ENCODE peak calls at places on chromosomes 11 and 22, in seven cellular contexts. U is AG09309, T is epithelial cell of esophagus, V is glutamatergic neuron, B is left lung, S is right lobe of liver, I is bronchial epithelial cell. A is an unnamed sample.

GRCh38 chr11:78190871-78191538 is 2.3 kb downstream of the USP35 start:
- DNase-seq in V (no peak), T (no peak), U (no peak), B (no peak), I (no peak), S (no peak), A (no peak)

GRCh38 chr11:124879999-124880611 is 14.9 kb downstream of the ROBO3 start:
- DNase-seq in B (no peak), T (no peak), U (no peak), I (no peak), S (peak), V (no peak), A (no peak)

GRCh38 chr11:2178906-2179494 is 7.4 kb upstream of the TH start:
- DNase-seq in T (peak), I (peak), U (no peak), S (no peak), B (no peak), V (no peak), A (peak)

GRCh38 chr11:76371170-76371569 is 9.8 kb downstream of the THAP12 start:
- DNase-seq in V (no peak), U (peak), B (no peak), S (no peak), I (peak), T (peak), A (peak)

GRCh38 chr22:49963647-49964026 is 3.1 kb downstream of the PIM3 start:
- DNase-seq in B (no peak), V (no peak), I (no peak), S (peak), U (no peak), T (no peak), A (no peak)

GRCh38 chr11:30107899-30108298 is 91.1 kb upstream of the KCNA4 start:
- DNase-seq in V (no peak), U (peak), T (peak), S (no peak), I (peak), B (no peak), A (peak)

GRCh38 chr11:112902411-112903011 is 58.7 kb upstream of the NCAM1 start:
- DNase-seq in S (no peak), B (no peak), V (no peak), I (no peak), T (no peak), U (no peak), A (no peak)

GRCh38 chr22:21012446-21013407 is 2.2 kb upstream of the P2RX6 start:
- DNase-seq in I (no peak), S (no peak), V (no peak), U (no peak), B (peak), T (no peak), A (no peak)

GRCh38 chr11:73311394-73311869 is 3.4 kb downstream of the ARHGEF17 start:
- DNase-seq in T (no peak), V (no peak), S (no peak), U (no peak), B (peak), I (no peak), A (no peak)

GRCh38 chr11:91664521-91664920 is 560.1 kb upstream of the FAT3 start:
- DNase-seq in S (no peak), V (no peak), I (no peak), T (no peak), U (no peak), B (no peak), A (peak)

GRCh38 chr11:35391922-35392813 is 27.2 kb downstream of the SLC1A2 start:
- DNase-seq in T (peak), U (peak), V (peak), I (peak), B (peak), S (peak), A (peak)

GRCh38 chr11:131867457-131868257 is 497.2 kb downstream of the NTM start:
- DNase-seq in B (no peak), V (peak), S (peak), U (peak), I (peak), T (peak), A (peak)

GRCh38 chr11:420054-420910 is 5.5 kb upstream of the SIGIRR start:
- DNase-seq in T (no peak), U (no peak), B (peak), S (no peak), V (no peak), I (no peak), A (no peak)

GRCh38 chr11:57161351-57161750 is 20.4 kb upstream of the LRRC55 start:
- DNase-seq in U (no peak), S (no peak), I (no peak), T (no peak), V (no peak), B (no peak), A (no peak)

GRCh38 chr11:19978668-19979518 is 181.4 kb downstream of the DBX1 start:
- DNase-seq in U (peak), V (no peak), B (no peak), T (peak), S (no peak), I (peak), A (peak)

GRCh38 chr11:33827206-33827605 is 52.9 kb upstream of the FBXO3 start:
- DNase-seq in S (no peak), V (no peak), T (no peak), I (no peak), B (no peak), U (no peak), A (no peak)

GRCh38 chr11:64146036-64146943 is 19.6 kb downstream of the MACROD1 start:
- DNase-seq in V (peak), I (peak), T (peak), S (no peak), U (no peak), B (no peak), A (peak)

GRCh38 chr22:39617761-39618757 is 47.5 kb downstream of the CACNA1I start:
- DNase-seq in B (peak), T (no peak), U (no peak), S (no peak), V (no peak), I (no peak), A (no peak)

GRCh38 chr11:110712643-110713468 is 619 bp upstream of the ARHGAP20 start:
- DNase-seq in U (no peak), I (peak), T (peak), S (peak), V (peak), B (no peak), A (no peak)

GRCh38 chr22:37121887-37122591 is 12.5 kb upstream of the TMPRSS6 start:
- DNase-seq in U (no peak), I (peak), V (no peak), T (peak), B (no peak), S (no peak), A (peak)

GRCh38 chr11:126332221-126332711 is 23.2 kb upstream of the ST3GAL4 start:
- DNase-seq in S (no peak), U (peak), V (no peak), B (no peak), T (peak), I (peak), A (peak)

GRCh38 chr11:22920939-22921565 is 60.8 kb upstream of the CCDC179 start:
- DNase-seq in T (peak), I (peak), U (peak), B (no peak), S (no peak), V (no peak), A (peak)

GRCh38 chr11:68950268-68950667 is 30.5 kb downstream of the MRGPRD start:
- DNase-seq in V (no peak), U (no peak), T (peak), B (no peak), I (peak), S (no peak), A (peak)

GRCh38 chr11:68549789-68550484 is 89.4 kb downstream of the PPP6R3 start:
- DNase-seq in U (peak), V (no peak), B (no peak), S (no peak), T (no peak), I (no peak), A (no peak)

GRCh38 chr11:71283960-71284359 is 31.6 kb upstream of the SHANK2 start:
- DNase-seq in U (no peak), B (peak), S (no peak), V (no peak), T (peak), I (peak), A (no peak)

GRCh38 chr11:131033151-131033651 is 116.9 kb upstream of the SNX19 start:
- DNase-seq in V (no peak), I (peak), T (peak), B (no peak), S (no peak), U (peak), A (peak)

GRCh38 chr11:3135491-3136440 is 29.3 kb downstream of the OSBPL5 start:
- DNase-seq in U (no peak), S (no peak), B (peak), I (no peak), T (no peak), V (peak), A (no peak)

GRCh38 chr11:57482782-57483569 is 22.6 kb downstream of the RTN4RL2 start:
- DNase-seq in S (no peak), T (peak), I (no peak), B (peak), U (no peak), V (peak), A (no peak)

GRCh38 chr22:35761037-35761436 is 43.4 kb downstream of the APOL5 start:
- DNase-seq in T (peak), B (no peak), I (no peak), V (no peak), U (no peak), S (no peak), A (peak)
- TF ChIP-seq CTCF in T (peak), B (no peak), I (no peak), V (no peak), U (peak), S (peak), A (peak)

DNA sequence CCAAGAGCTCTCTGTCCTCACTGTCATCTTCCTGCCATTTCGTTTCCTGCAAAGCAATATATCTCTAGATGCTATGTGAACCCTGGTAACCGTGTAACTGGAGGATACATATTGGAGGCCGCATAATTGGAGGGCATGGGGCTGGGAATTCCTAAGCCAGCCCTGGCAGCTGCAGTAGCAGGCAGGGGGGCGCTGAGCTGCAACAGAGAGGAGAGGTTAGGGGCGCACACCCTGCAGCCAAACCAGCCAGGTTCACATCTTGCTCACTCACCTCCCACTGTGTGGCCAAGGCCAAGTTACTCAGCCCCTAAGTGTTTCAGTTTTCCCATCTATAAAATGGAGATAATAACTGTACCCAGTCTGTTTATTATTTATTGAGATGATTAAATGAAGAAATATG is 39.9 kb upstream of the ZBTB16 start:
- DNase-seq in I (no peak), U (no peak), S (no peak), T (no peak), B (no peak), V (no peak), A (no peak)
- TF ChIP-seq CTCF in I (no peak), U (no peak), S (no peak), T (no peak), B (no peak), V (no peak), A (no peak)

GRCh38 chr22:27715078-27715477 is 86.5 kb downstream of the MN1 start:
- DNase-seq in U (no peak), T (no peak), B (peak), S (no peak), I (no peak), V (no peak), A (no peak)
- TF ChIP-seq CTCF in U (no peak), T (peak), B (no peak), S (no peak), I (peak), V (no peak), A (no peak)

DNA sequence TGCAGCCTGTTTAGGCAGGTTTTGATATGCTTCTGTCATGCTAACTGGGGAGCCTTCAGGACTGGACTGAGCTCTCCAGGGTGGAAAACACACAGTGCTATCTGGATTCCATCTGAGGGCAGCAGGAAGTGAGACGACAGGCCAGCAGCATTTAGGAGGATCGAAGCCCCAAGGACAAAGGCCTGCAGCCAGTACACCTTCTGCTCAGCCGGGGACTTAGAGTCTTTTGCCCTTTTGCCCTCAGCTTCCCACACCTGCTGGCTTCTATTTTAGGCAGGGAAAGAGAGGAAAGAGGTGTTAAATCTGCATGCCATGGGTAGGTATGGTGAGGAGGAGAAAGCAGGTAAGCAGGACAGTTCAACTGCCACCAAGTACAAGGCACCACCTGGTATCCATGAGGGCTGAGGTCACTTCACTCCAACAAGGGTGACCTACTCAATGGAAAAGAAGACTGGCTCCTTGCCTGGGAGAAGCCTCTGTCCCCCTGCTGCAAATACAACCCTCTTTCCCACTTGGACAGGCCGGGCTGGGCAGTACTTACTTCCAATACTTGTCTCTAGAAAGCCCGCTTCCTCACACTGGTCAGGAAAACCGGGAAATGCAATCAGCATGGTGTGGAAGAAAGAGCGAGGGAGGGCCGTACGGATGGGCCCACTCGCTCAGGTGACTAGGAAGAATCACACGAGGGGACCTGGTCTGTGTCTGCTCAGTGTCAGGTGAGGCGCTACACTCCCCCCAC is 12.3 kb downstream of the LARGE2 start:
- DNase-seq in B (no peak), I (peak), V (no peak), T (peak), S (peak), U (no peak), A (no peak)
- TF ChIP-seq CTCF in B (no peak), I (no peak), V (no peak), T (no peak), S (no peak), U (no peak), A (no peak)

DNA sequence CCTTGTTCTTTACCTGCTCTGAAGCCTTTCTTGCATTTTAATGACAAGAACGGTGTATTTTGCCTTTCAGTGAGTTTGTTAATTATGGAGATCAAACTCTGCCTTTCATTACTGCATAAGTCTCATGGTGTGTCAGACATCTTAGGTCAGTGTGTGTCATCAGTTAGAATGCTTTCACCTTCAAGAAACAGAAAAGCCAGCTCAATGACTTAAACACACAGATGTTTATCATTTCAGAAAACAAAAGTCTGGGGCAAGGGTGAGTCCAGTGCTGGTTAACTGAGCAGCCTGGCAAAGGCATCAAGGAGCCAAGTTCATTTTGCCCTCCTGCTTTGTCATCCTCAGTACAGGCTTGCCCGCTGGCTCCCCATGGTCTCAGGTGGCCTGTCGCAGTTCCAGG is 54.5 kb downstream of the PACS1 start:
- DNase-seq in U (no peak), V (no peak), T (peak), B (no peak), S (no peak), I (peak), A (no peak)
- TF ChIP-seq CTCF in U (no peak), V (no peak), T (no peak), B (no peak), S (no peak), I (no peak), A (no peak)

GRCh38 chr22:19149047-19149883 is 827 bp downstream of the GSC2 start:
- DNase-seq in S (no peak), U (no peak), V (peak), B (peak), T (peak), I (no peak), A (no peak)

GRCh38 chr22:19143967-19144400 is 467 bp downstream of the ESS2 start:
- DNase-seq in V (no peak), B (no peak), S (no peak), U (no peak), I (peak), T (peak), A (no peak)

GRCh38 chr22:19148417-19149046 is 1.6 kb downstream of the GSC2 start:
- DNase-seq in I (no peak), B (peak), V (no peak), T (no peak), U (no peak), S (no peak), A (no peak)

GRCh38 chr22:19147193-19147780 is 2.8 kb downstream of the GSC2 start:
- DNase-seq in V (no peak), B (no peak), I (no peak), T (no peak), U (no peak), S (no peak), A (no peak)

DNA sequence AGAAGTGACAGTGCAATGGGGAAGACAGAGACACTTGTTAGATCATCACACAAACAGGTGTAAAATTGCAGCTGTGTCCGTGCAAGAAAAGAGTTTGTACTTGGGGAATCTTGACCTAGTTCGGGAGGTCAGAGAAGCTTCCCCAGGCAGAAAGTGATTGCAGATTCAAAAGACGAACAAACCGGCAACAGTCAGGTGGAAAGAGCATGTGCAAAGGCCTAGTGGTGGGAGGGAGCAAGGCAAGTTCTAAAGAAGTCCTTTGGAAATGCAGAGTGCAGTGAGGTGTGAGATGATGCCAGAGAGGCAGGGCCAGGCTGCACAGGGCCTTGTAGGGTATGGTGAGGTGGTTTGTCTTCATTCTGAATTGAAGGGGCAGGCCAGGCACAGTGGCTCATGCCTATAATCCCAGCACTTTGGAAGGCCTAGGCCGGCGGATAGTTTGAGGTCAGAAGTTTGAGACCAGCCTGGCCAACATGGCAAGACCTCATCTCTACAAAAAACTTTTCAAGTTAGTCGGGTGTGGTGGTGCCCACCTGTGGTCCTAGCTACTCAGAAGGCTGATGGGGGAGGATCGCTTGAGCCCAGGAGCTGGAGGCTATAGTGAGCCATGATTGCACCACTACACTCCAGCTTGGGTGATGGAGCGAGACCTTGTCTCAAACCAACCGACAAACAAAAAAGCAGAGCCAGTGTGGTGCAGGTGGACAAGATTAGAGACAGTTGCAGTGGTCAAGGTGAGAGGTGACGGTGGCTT is 1.9 kb upstream of the ESS2 start:
- DNase-seq in B (no peak), S (no peak), V (no peak), U (no peak), T (no peak), I (no peak), A (no peak)
- TF ChIP-seq CTCF in B (no peak), S (no peak), V (no peak), U (no peak), T (no peak), I (no peak), A (no peak)

GRCh38 chr11:11845066-11845465 is 3.3 kb downstream of the USP47 start:
- DNase-seq in V (no peak), U (no peak), T (peak), B (no peak), S (no peak), I (peak), A (no peak)
- TF ChIP-seq CTCF in V (no peak), U (no peak), T (no peak), B (no peak), S (no peak), I (no peak), A (no peak)

DNA sequence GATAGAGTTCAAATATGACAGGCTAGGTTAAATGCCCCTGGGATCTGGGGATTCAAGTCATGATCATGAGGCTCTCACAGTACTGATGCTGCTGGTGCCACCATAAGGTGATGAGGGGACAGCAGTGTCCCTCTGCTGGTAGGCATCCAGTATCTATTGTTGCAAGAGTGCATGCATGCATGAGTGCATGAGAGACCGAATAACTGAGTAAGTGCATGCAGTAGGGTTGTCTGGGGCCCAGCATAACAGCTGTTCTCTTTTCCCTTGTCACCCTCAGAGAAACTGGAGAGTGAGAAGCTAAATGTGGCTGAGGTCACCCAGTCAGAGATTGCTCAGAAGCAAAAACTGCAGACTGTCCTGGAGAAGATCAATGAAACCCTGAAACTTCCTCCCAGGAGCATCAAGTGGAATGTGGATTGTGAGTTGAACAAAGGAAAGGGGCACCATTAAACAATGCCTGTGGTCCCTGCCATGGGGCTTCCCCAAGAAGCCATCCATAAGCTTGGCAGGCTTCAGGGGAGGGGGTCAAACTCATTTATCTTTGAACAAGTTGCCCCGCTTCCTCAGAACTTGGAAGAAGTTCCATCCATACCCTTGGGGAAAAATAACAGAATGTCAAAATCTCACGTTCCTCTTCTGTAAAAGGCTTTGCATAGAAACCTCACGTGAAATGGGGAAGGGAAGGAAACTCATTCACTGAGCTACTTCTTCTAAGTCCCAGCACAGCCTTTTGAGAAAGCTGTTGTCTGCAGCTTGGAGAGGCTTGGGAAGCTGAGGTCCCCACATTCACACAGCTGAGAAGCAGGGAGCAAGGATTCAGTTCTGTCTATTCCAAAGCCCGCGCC is 119.0 kb downstream of the PARVA start:
- DNase-seq in I (no peak), B (no peak), T (no peak), V (no peak), S (no peak), U (no peak), A (no peak)
- TF ChIP-seq CTCF in I (peak), B (no peak), T (peak), V (no peak), S (peak), U (peak), A (no peak)

DNA sequence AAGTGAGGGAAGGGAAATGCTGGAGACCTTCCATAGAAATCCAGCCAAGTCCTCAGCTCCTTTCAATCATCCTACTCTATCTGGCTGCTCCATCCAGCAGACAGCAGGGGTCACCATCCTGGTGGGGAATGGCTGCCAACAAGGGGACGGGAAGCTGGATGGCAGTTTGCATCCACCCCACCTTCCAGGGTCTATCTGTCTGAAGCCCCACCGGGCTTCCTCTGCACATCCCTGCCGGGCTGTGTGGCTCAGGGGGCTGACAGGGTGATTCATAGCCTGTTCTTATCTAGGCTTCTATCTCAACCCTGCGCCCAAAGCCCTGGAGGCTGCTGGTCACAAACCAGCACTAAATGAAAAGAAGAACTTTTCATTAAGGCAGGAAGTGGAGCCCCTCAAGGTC is 1.1 kb downstream of the SYTL2 start:
- DNase-seq in U (no peak), V (peak), T (no peak), S (no peak), I (no peak), B (no peak), A (no peak)
- TF ChIP-seq CTCF in U (no peak), V (no peak), T (no peak), S (no peak), I (peak), B (no peak), A (no peak)